ENCODE peak calls at places on chromosomes 16 and 17, in four cellular contexts. K is hepatocyte, D is GM23248, V is neuronal stem cell. W is an unnamed sample.

GRCh38 chr17:27950995-27951394 is 57.8 kb upstream of the LYRM9 start:
- DNase-seq in D (no peak), V (no peak), K (no peak), W (no peak)

GRCh38 chr16:86783626-86784266 is 205.4 kb downstream of the FOXL1 start:
- DNase-seq in V (no peak), D (peak; percentile 71), K (no peak), W (no peak)

GRCh38 chr17:6554871-6555330 is 1.5 kb downstream of the PITPNM3 start:
- DNase-seq in K (no peak), V (no peak), D (no peak), W (no peak)

GRCh38 chr16:24851700-24852099 is 5.9 kb downstream of the SLC5A11 start:
- DNase-seq in K (no peak), V (no peak), D (peak; percentile 61), W (no peak)

GRCh38 chr16:89354325-89354724 is 136.0 kb downstream of the ANKRD11 start:
- DNase-seq in V (no peak), K (no peak), D (no peak), W (no peak)

GRCh38 chr17:73323622-73324455 is 12.0 kb upstream of the CDC42EP4 start:
- DNase-seq in K (peak; percentile 78), D (peak; percentile 71), V (no peak), W (no peak)

GRCh38 chr16:19419691-19420060 is 2.0 kb downstream of the TMC5 start:
- DNase-seq in K (no peak), D (peak; percentile 32), V (no peak), W (no peak)

GRCh38 chr17:42682400-42683384 is at the start of gene CNTNAP1:
- DNase-seq in V (peak; percentile 66), D (peak; percentile 89), K (peak; percentile 87), W (peak; percentile 83)

GRCh38 chr17:57622886-57623433 is 122.1 kb downstream of the CCDC182 start:
- DNase-seq in D (peak; percentile 95), K (peak; percentile 74), V (no peak), W (no peak)

GRCh38 chr16:12964466-12964865 is 63.1 kb downstream of the SHISA9 start:
- DNase-seq in V (no peak), D (no peak), K (no peak), W (no peak)

GRCh38 chr16:15641753-15642556 is 999 bp downstream of the MARF1 start:
- DNase-seq in K (no peak), D (no peak), V (no peak), W (no peak)

GRCh38 chr17:35808240-35808961 is 883 bp upstream of the TAF15 start:
- DNase-seq in K (no peak), D (no peak), V (no peak), W (peak; percentile 44)

GRCh38 chr17:1298616-1299015 is 19.2 kb downstream of the TRARG1 start:
- DNase-seq in V (no peak), K (peak; percentile 64), D (peak; percentile 44), W (peak; percentile 79)

GRCh38 chr17:27892866-27893769 is at the start of gene LYRM9:
- DNase-seq in D (peak; percentile 93), K (peak; percentile 96), V (peak; percentile 93), W (peak; percentile 93)

GRCh38 chr16:68069511-68070248 is 15.5 kb upstream of the NFATC3 start:
- DNase-seq in D (no peak), K (no peak), V (no peak), W (no peak)

GRCh38 chr17:78473951-78474630 is 95.6 kb downstream of the PGS1 start:
- DNase-seq in K (no peak), V (no peak), D (peak; percentile 14), W (no peak)

GRCh38 chr17:14316131-14316854 is 15.4 kb downstream of the HS3ST3B1 start:
- DNase-seq in V (no peak), D (no peak), K (no peak), W (no peak)

GRCh38 chr17:27446569-27447301 is 9.5 kb upstream of the KSR1 start:
- DNase-seq in K (peak; percentile 68), D (peak; percentile 87), V (no peak), W (no peak)

GRCh38 chr17:9643611-9644010 is 1.7 kb upstream of the USP43 start:
- DNase-seq in V (no peak), D (peak; percentile 20), K (no peak), W (no peak)

GRCh38 chr16:84503751-84504395 is 586 bp downstream of the MEAK7 start:
- DNase-seq in V (no peak), K (peak; percentile 48), D (peak; percentile 82), W (no peak)

GRCh38 chr17:80212962-80213650 is 7.0 kb downstream of the SGSH start:
- DNase-seq in V (no peak), K (no peak), D (no peak), W (no peak)

GRCh38 chr17:14784997-14785696 is 480.0 kb downstream of the PMP22 start:
- DNase-seq in V (no peak), D (no peak), K (peak; percentile 39), W (peak; percentile 13)

GRCh38 chr17:40562841-40563370 is 2.4 kb downstream of the CCR7 start:
- DNase-seq in V (no peak), D (no peak), K (no peak), W (no peak)

GRCh38 chr17:40566027-40566426 is 755 bp upstream of the CCR7 start:
- DNase-seq in D (no peak), V (no peak), K (no peak), W (no peak)

GRCh38 chr17:40564883-40565744 is at the start of gene CCR7:
- DNase-seq in D (no peak), V (no peak), K (no peak), W (no peak)

GRCh38 chr17:40563371-40564052 is 1.8 kb downstream of the CCR7 start:
- DNase-seq in K (no peak), V (no peak), D (no peak), W (no peak)

DNA sequence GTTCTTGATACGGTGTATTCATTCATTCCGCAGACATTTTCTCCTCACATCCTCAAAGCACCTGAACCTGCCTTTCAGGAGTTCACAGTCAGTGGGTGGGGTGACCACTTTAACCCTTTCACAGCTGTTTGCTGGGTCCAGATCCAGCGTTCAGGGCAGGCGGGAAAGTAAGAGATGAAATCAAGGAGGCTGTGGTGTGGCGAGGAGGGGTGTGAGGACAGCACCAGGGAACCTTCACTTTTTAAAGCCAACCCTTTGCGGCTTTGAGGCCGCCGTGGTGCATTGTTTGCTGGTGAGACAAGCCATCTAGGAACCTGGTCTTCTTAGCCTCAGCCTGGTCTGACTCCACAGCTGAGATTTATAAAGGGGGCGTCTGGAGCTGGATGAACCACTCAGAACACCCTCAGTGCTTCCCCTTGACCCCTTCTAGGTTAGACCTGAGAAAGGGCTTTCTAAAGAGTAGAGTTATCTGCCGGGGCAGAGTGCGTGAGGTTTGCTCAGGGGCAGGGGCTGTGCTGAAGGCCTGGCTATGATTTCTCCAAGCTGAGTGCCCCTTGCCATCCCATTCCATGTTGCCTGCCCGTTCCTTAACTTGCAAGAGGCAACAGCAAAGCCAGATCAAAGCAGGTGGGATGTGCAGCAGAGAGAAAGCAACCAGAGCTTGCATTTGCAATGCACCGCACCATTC is 933 bp downstream of the CCR7 start:
- DNase-seq in V (no peak), K (no peak), D (no peak), W (no peak)
- H3K4me1 ChIP-seq in V (peaks cover 2% of the 10 kb centered on the region), K (peaks cover 5% of the 10 kb centered on the region), D (peaks cover 12% of the 10 kb centered on the region), W (peaks cover 7% of the 10 kb centered on the region)

DNA sequence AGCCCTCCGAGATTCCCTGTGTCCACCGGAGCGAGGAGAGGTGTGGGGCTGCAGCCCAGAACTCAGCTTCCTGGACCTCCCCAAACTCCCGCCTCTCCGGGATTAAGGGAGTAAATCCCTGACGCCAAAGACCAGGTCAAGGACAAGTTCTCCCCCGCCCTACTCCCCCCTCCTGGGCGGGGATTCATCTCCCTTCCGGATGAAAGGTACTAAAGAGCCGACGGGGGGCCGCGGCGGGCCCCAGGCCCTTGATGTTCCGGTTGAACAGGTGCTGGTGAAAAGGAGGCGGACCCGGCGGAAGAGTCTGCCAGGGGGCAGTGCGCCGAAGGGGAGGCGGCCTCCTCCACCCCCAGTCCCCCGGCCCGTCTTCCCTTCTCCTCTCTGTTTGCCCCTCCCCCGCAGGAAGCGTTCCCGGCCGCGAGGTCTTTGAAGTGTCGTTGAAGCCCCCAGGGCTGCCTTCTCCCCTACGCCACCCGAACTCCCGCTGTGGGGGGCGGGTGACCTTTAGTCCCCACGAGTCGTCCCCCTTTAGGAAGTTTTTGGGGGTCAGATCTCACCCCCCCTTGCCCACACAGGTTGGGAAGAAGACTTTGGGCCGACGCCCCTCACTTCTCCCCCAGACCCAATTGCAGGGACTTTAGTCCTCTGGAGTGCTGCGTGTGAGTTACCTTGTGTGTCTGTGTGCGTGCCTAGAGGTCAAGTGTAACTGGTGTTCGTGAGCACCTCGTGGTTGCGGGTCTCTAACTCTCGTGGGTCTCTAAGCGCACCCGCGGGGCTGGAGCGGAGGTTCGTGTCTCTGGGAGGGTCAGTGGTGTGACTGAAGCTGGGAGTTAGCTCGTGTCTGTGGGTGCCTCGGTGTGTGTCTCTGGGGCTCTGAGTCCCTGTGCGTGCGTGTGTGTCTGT is 1.1 kb upstream of the MLLT6 start:
- DNase-seq in K (peak; percentile 93), V (peak; percentile 43), D (peak; percentile 46), W (peak; percentile 99)
- H2AFZ ChIP-seq in K (peak overlapping the region; percentile 78), V (peak overlapping the region; percentile 93), D (peak overlapping the region; percentile 91), W (no peak overlapping the region)

DNA sequence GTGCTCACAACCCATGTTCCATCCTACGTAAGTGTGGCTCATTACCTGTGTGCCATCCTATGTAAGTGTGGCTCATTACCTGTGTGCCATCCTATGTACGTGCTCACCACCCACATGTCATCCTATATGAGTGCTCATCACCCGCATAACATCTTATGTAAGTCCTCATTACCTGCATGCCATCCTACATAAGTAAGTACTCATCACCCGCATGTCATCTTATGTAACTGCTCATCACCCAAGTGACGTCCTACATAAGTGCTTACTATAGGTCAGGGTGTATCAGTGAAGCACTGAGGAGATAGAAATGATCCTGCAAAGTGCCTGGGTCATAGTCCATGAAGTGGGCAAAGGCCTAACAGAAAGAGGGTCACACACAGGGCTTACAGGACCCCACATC is 93.1 kb downstream of the AXIN2 start:
- DNase-seq in V (no peak), K (no peak), D (no peak), W (no peak)
- H3K4me1 ChIP-seq in V (peaks cover 14% of the 10 kb centered on the region), K (peaks cover 4% of the 10 kb centered on the region), D (peaks cover 7% of the 10 kb centered on the region), W (no peaks in the 10 kb centered on the region)

DNA sequence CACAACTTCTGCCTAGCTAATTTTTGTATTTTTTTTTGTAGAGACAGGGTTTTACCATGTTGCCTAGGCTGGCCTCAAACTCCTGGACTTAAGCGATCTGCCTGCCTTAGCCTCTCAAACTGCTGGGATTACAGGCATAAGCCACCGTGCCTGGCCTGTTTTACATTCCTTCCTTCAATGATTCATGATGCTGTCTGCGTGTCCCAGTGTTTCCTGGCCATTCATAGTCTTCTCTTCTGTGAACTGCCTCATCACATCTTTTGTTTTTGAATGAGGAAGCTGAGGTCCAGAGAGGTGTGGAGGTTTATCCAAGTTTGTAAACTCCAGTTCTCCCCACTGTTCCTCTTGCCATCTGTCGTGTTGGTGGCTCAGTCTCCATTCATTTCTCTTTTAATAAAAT is 64.5 kb upstream of the MED9 start:
- DNase-seq in V (no peak), D (peak; percentile 87), K (no peak), W (no peak)
- H2AFZ ChIP-seq in V (no peak overlapping the region), D (no peak overlapping the region), K (no peak overlapping the region), W (no peak overlapping the region)

DNA sequence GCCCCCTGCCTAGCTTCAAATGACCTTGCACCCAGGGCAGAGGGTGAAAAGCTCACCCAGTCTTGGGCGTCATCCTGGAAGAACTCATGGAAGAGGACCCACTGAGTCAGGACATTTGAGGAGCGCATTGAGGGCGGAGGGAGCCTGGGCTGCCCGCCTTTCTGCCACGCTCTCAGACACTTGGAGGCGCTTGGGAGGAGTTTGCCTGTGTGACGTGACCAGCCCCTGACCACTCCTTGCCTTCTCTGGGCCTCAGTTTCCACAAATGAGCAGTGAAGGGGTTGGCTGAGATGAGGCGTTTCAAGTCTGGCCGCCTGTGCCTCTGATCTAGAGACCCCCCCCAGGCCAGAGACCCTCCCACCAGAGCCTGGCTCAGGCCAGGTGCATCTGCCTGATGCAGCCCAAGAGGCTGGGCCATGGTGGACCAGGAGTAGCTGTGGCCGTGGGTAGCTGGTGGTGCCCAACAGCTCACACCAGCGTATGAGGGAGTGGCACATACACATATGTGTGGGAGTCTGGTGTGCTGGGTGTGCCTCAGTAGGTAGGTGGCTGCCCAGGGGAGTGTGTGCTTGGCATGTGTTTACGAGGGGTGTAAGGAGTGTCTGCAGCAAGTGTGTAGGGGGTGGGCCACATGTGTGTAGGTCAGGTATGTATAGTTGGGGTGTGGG is 80.2 kb upstream of the TOB1 start:
- DNase-seq in K (no peak), D (no peak), V (no peak), W (no peak)
- H3K4me1 ChIP-seq in K (peaks cover 57% of the 10 kb centered on the region), D (peaks cover 19% of the 10 kb centered on the region), V (peaks cover 18% of the 10 kb centered on the region), W (peaks cover 20% of the 10 kb centered on the region)